ENCODE peak calls at places on chromosomes 7 and 10, in five cellular contexts. J is RKO, E is fibroblast of the aortic adventitia, G is C1 segment of cervical spinal cord, T is amygdala. D is an unnamed sample.

GRCh38 chr10:6108631-6109443 is 20.0 kb downstream of the RBM17 start:
- DNase-seq in J (peak; percentile 69), E (peak; percentile 66), G (no peak), T (no peak), D (no peak)

GRCh38 chr7:45689797-45690761 is 115.9 kb downstream of the ADCY1 start:
- DNase-seq in J (no peak), E (no peak), G (no peak), T (no peak), D (no peak)

GRCh38 chr10:6148251-6148691 is 54.5 kb upstream of the PFKFB3 start:
- DNase-seq in J (no peak), E (no peak), G (no peak), T (no peak), D (no peak)

GRCh38 chr10:97518601-97519043 is 19.9 kb downstream of the UBTD1 start:
- DNase-seq in J (no peak), E (peak; percentile 56), G (no peak), T (no peak), D (no peak)

GRCh38 chr10:92241158-92241500 is 49.7 kb downstream of the CPEB3 start:
- DNase-seq in J (peak; percentile 64), E (no peak), G (peak; percentile 25), T (no peak), D (no peak)

GRCh38 chr10:124640538-124641231 is 103.5 kb downstream of the FAM53B start:
- DNase-seq in J (no peak), E (no peak), G (no peak), T (no peak), D (no peak)

GRCh38 chr7:82443044-82443800 is at the start of gene CACNA2D1:
- DNase-seq in J (no peak), E (peak; percentile 33), G (peak; percentile 43), T (peak; percentile 67), D (no peak)

GRCh38 chr10:102704915-102705314 is 9.3 kb downstream of the ARL3 start:
- DNase-seq in J (no peak), E (peak; percentile 68), G (no peak), T (no peak), D (no peak)

GRCh38 chr7:78301361-78301760 is 502.8 kb downstream of the PHTF2 start:
- DNase-seq in J (no peak), E (peak; percentile 8), G (no peak), T (no peak), D (no peak)

GRCh38 chr7:122887198-122887597 is 938 bp upstream of the CADPS2 start:
- DNase-seq in J (peak; percentile 92), E (peak; percentile 65), G (peak; percentile 5), T (peak; percentile 63), D (no peak)

GRCh38 chr10:104256335-104257080 is 1.8 kb downstream of the GSTO1 start:
- DNase-seq in J (peak; percentile 40), E (peak; percentile 29), G (no peak), T (no peak), D (no peak)

GRCh38 chr10:91043173-91043910 is 122.5 kb upstream of the ANKRD1 start:
- DNase-seq in J (peak; percentile 64), E (peak; percentile 50), G (no peak), T (no peak), D (peak; percentile 56)

D was measured in NCI-H446.